ENCODE peak calls at places on chromosomes 1 and 21, in five cellular contexts. S is tibial nerve, R is right atrium auricular region, M is mesenchymal stem cell, O is pancreas. A is an unnamed sample. For H3K4me1, the result is how much of the 10 kb centered on the place peaks cover.

GRCh38 chr1:18630511-18631495 is at the start of gene PAX7:
- DNase-seq in O (no peak), R (no peak), M (no peak), S (no peak), A (no peak)

GRCh38 chr21:42360317-42360716 is 6.0 kb downstream of the TFF1 start:
- DNase-seq in O (no peak), S (no peak), R (no peak), M (no peak), A (no peak)

GRCh38 chr1:182990413-182991144 is 32.6 kb upstream of the LAMC1 start:
- DNase-seq in R (no peak), M (peak), S (no peak), O (no peak), A (peak)

GRCh38 chr21:26495283-26495849 is 77.7 kb downstream of the CYYR1 start:
- DNase-seq in S (no peak), M (no peak), R (no peak), O (no peak), A (no peak)

GRCh38 chr1:6634278-6635052 is 9.8 kb downstream of the THAP3 start:
- DNase-seq in R (no peak), O (peak), M (peak), S (no peak), A (peak)

GRCh38 chr1:4778056-4778455 is 123.6 kb downstream of the AJAP1 start:
- DNase-seq in R (no peak), O (no peak), S (no peak), M (no peak), A (no peak)

GRCh38 chr1:27332536-27333281 is 9.1 kb upstream of the SYTL1 start:
- DNase-seq in R (no peak), S (no peak), M (peak), O (peak), A (no peak)

GRCh38 chr1:15246960-15247614 is at the start of gene FHAD1:
- DNase-seq in R (peak), O (peak), S (no peak), M (peak), A (no peak)

GRCh38 chr1:47841356-47841755 is 155.8 kb downstream of the TRABD2B start:
- DNase-seq in R (no peak), O (no peak), M (no peak), S (no peak), A (no peak)

GRCh38 chr1:221947731-221948130 is 205.8 kb upstream of the DUSP10 start:
- DNase-seq in R (no peak), O (no peak), S (no peak), M (no peak), A (no peak)

GRCh38 chr1:197544553-197544952 is 230.7 kb downstream of the DENND1B start:
- DNase-seq in R (no peak), S (no peak), M (no peak), O (no peak), A (no peak)

GRCh38 chr1:60978421-60979357 is 103.7 kb upstream of the NFIA start:
- DNase-seq in S (no peak), R (no peak), M (peak), O (peak), A (peak)

GRCh38 chr1:113292660-113293626 is 97.4 kb upstream of the MAGI3 start:
- DNase-seq in O (no peak), R (no peak), S (no peak), M (no peak), A (no peak)

GRCh38 chr1:66070491-66070890 is 277.8 kb downstream of the PDE4B start:
- DNase-seq in S (no peak), R (no peak), O (no peak), M (no peak), A (no peak)

GRCh38 chr1:2943686-2944260 is 77.5 kb upstream of the ACTRT2 start:
- DNase-seq in S (no peak), M (no peak), R (no peak), O (peak), A (no peak)

GRCh38 chr1:248924696-248925532 is 18.9 kb downstream of the PGBD2 start:
- DNase-seq in S (no peak), M (peak), R (no peak), O (no peak), A (no peak)

GRCh38 chr1:25587290-25587689 is 29.3 kb upstream of the MAN1C1 start:
- DNase-seq in S (no peak), O (no peak), R (no peak), M (no peak), A (no peak)

GRCh38 chr1:215899901-215900300 is 332.8 kb downstream of the KCTD3 start:
- DNase-seq in R (no peak), O (no peak), S (no peak), M (no peak), A (no peak)

GRCh38 chr1:220784751-220785150 is 2.0 kb upstream of the MTARC1 start:
- DNase-seq in S (no peak), O (no peak), M (no peak), R (no peak), A (no peak)

GRCh38 chr1:2939041-2939552 is 82.2 kb upstream of the ACTRT2 start:
- DNase-seq in R (no peak), M (no peak), O (peak), S (no peak), A (no peak)

GRCh38 chr1:169072945-169073725 is 33.4 kb upstream of the ATP1B1 start:
- DNase-seq in M (no peak), O (no peak), S (no peak), R (no peak), A (no peak)

GRCh38 chr21:37546949-37547614 is 180.5 kb downstream of the DYRK1A start:
- DNase-seq in M (peak), O (no peak), S (no peak), R (peak), A (no peak)

GRCh38 chr1:239835946-239836345 is 255.7 kb upstream of the FMN2 start:
- DNase-seq in M (no peak), R (no peak), S (no peak), O (no peak), A (no peak)

GRCh38 chr1:29240400-29240837 is 4.1 kb downstream of the PTPRU start:
- DNase-seq in R (no peak), O (no peak), M (peak), S (no peak), A (no peak)

GRCh38 chr1:108053291-108054023 is 88.5 kb upstream of the VAV3 start:
- DNase-seq in O (no peak), R (no peak), S (no peak), M (peak), A (peak)

GRCh38 chr1:64631346-64632052 is 113.4 kb upstream of the RAVER2 start:
- DNase-seq in R (no peak), O (no peak), M (no peak), S (no peak), A (no peak)

GRCh38 chr1:13494025-13494424 is 19.8 kb downstream of the LRRC38 start:
- DNase-seq in R (no peak), M (no peak), O (no peak), S (no peak), A (peak)

GRCh38 chr1:215407575-215407974 is 159.5 kb upstream of the KCTD3 start:
- DNase-seq in R (no peak), M (peak), O (no peak), S (no peak), A (no peak)

GRCh38 chr1:64691631-64692030 is 53.2 kb upstream of the RAVER2 start:
- DNase-seq in R (no peak), M (peak), O (no peak), S (no peak), A (no peak)

GRCh38 chr21:45169001-45169400 is 94.6 kb downstream of the ADARB1 start:
- DNase-seq in S (no peak), R (no peak), M (no peak), O (no peak), A (no peak)

DNA sequence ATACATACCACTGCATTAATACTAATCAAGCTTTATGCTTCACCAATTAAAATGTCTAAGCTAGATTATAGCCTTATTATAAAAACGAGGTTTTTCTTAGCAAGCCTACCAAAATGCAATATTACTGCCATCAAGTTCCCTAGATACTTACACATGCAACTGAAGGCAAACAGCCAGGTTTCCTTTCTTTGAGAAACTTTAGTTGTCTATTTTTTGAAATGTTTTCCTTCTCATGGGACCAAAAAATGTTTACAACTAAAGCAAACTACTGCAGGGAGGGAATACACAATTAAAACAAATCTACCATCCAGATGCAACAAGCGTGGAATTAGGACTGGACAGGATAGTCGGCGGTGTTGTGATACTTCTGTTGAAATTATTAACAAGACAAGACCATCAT is 1.3 kb downstream of the ZNF644 start:
- DNase-seq in S (no peak), O (no peak), R (no peak), M (peak), A (no peak)
- H3K4me1 ChIP-seq in S (half or more), O (under half), R (under half), M (under half), A (under half)

GRCh38 chr1:1869459-1869858 is 21.4 kb downstream of the GNB1 start:
- DNase-seq in O (no peak), R (no peak), M (peak), S (no peak), A (no peak)
- H3K27ac ChIP-seq in O (no peak), R (no peak), M (no peak), S (no peak), A (no peak)

GRCh38 chr1:223670458-223671159 is 5.1 kb upstream of the CAPN8 start:
- DNase-seq in O (no peak), M (peak), R (no peak), S (no peak), A (peak)
- H3K4me1 ChIP-seq in O (under half), M (under half), R (under half), S (under half), A (under half)

DNA sequence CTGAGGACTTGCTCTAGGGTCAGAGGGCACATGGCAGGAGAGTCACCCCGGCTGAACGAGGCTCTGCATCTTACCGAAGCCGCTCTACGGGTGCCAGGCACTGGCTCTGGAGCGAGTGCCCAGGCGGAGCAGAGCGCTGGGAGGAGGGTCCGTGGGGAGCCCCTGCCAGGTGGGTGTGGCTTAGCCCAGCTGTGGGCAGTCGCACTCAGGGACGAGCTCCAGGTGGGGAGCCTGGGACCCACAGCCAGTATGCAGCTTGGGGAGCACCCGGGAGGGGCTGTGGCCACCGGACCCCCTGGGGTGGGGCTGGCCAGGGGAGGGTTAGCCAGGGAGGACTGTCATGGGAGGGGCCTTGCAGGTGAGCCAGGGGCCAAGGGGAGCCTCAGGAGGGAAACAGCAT is 3.8 kb downstream of the AGRN start:
- DNase-seq in O (peak), R (no peak), S (no peak), M (no peak), A (no peak)
- H3K27ac ChIP-seq in O (peak), R (no peak), S (no peak), M (no peak), A (no peak)

DNA sequence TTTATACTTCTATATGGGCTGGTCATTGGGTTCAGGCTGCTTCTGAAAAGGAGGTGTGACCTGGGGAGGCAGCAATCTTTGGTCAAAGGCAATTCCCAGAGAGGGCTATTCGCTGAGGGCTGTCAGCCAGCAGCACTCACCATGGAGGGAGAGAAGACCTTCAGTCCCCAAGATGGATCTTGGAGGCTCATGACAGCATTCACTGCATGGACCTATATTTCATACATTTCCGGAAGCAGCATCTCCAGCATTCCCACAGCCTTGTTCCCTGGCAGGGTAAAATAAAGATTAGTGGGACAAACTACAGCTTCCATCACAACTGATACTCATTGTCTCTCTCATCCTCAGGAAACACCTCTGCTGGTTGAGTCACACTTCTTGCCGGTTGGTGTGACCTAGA is 146.6 kb downstream of the CNIH3 start:
- DNase-seq in M (no peak), S (no peak), R (no peak), O (no peak), A (no peak)
- H3K4me1 ChIP-seq in M (under half), S (under half), R (under half), O (under half), A (under half)

DNA sequence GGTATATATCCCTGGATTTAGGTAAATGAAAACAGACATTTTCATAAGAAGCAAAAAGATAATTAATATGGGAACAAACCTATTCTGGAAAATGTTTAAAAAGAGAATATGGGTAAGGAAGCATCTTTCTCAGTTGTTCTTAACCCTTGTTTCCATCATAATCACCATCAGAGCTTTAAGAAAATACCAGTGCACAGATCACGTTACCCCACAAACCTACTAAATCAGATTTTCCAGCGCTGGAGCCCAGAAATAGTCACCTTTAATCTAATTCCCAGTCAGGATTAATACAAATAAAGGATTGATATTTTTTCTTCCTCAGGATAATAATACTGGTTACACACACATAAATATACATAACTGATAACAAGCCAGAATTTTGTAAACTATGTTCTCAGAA is 44.6 kb downstream of the PTPRC start:
- DNase-seq in R (no peak), O (no peak), M (no peak), S (no peak), A (no peak)
- H3K27ac ChIP-seq in R (no peak), O (no peak), M (no peak), S (no peak), A (no peak)

GRCh38 chr1:201713093-201713810 is 115.7 kb upstream of the IPO9 start:
- DNase-seq in M (peak), R (peak), O (peak), S (peak), A (peak)
- H3K4me1 ChIP-seq in M (under half), R (under half), O (under half), S (half or more), A (half or more)

DNA sequence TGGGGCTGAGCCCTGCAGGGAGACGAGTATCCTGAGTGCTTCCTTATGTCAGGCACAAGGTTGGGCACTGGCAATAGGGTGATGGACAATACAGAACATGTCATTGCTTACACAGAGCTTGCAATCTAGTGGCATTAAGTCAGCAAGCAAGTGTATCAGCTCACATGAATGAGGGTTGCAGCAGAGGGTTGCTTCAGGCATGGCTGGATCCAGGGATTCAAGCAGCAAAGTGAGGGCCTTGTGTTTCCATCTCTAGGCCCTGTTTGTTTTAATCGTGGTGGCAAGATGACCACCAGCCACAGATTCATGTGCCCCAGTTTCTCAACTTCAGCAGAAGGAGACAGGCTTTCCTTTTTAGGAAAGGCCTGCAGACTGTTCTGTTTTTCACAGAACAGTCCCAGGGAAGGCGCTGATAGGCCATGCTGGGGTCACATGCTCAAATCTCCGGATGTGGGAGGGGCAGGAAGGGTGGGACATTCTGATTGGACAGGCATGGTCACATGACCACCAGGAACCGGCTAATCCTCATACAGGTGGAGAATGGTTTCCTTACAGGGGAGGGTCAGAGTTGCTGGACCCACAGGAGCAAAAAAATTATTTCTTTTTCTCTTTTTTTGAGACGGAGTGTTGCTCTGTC is 14.4 kb downstream of the PLOD1 start:
- DNase-seq in M (no peak), R (no peak), O (no peak), S (no peak), A (no peak)
- H3K27ac ChIP-seq in M (no peak), R (no peak), O (no peak), S (no peak), A (no peak)

A was measured in gastrocnemius medialis.